ENCODE peak calls at places on chromosomes 4 and X, in eight cellular contexts. L is left lung; U is SK-N-SH; Q is CD4-positive, CD25-positive, alpha-beta regulatory T cell; W is PC-3; C is foreskin keratinocyte; O is CD4-positive, alpha-beta memory T cell; V is CD8-positive, alpha-beta memory T cell. I is an unnamed sample. For H3K4me1, the result is how much of the 10 kb centered on the place peaks cover.

GRCh38 chr4:3836802-3837601 is 70.8 kb downstream of the ADRA2C start:
- DNase-seq in W (no peak), O (no peak), Q (no peak), U (no peak), L (no peak), V (no peak), C (no peak), I (peak)

GRCh38 chr4:98996056-98996941 is 778 bp downstream of the METAP1 start:
- DNase-seq in V (no peak), C (no peak), U (peak), W (peak), Q (no peak), L (peak), O (peak), I (peak)

GRCh38 chr4:118765399-118765798 is 70.5 kb downstream of the SEC24D start:
- DNase-seq in C (peak), U (no peak), V (no peak), Q (no peak), W (peak), L (no peak), O (no peak), I (no peak)

GRCh38 chrX:18649498-18649951 is 22.4 kb downstream of the RS1 start:
- DNase-seq in U (no peak), W (no peak), C (no peak), L (peak), Q (no peak), O (no peak), V (no peak), I (no peak)

GRCh38 chrX:12896935-12897334 is 9.5 kb upstream of the TLR8 start:
- DNase-seq in U (no peak), Q (no peak), O (no peak), C (no peak), W (no peak), L (no peak), V (no peak), I (no peak)

GRCh38 chrX:13194291-13195103 is 125.4 kb downstream of the ATXN3L start:
- DNase-seq in W (peak), O (no peak), C (no peak), Q (no peak), U (no peak), V (no peak), L (no peak), I (peak)

GRCh38 chr4:171880136-171880535 is 66.9 kb downstream of the GALNTL6 start:
- DNase-seq in V (no peak), U (no peak), L (no peak), Q (no peak), O (no peak), W (peak), C (peak), I (no peak)

GRCh38 chr4:6660430-6660829 is 19.9 kb downstream of the MRFAP1 start:
- DNase-seq in O (no peak), U (no peak), L (peak), V (no peak), W (no peak), Q (no peak), C (no peak), I (no peak)

GRCh38 chr4:53586121-53586816 is 5.0 kb downstream of the LNX1 start:
- DNase-seq in U (no peak), O (no peak), V (no peak), W (peak), L (no peak), Q (no peak), C (peak), I (no peak)

GRCh38 chr4:185542626-185543336 is 7.5 kb upstream of the PDLIM3 start:
- DNase-seq in C (no peak), V (no peak), W (no peak), Q (no peak), L (peak), U (no peak), O (no peak), I (peak)

DNA sequence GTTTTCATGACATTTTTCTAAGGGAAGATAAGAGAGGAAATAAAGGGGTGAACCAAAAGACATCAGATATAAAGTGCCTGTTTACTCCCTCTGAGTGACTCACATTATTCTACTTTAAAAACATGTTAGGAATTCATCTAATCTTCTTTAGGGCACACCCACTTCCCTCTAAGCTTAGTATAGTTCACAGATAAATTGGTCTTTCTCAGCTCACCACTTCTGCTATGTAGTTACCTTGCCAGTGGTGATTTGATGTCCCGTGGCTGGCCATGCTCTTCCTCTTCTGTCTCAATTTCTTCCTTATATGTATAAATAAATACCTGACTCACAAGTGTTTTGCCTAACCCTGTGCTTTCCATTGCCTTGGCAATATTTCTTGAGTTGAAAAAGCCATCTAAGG is 96.8 kb downstream of the PDLIM5 start:
- DNase-seq in W (peak), O (no peak), C (peak), L (no peak), Q (no peak), V (no peak), U (no peak), I (no peak)
- H3K4me1 ChIP-seq in W (half or more), O (under half), C (under half), L (under half), Q (under half), V (under half), U (under half), I (under half)

GRCh38 chrX:100381613-100382012 is 28.5 kb downstream of the PCDH19 start:
- DNase-seq in U (no peak), V (no peak), C (peak), L (no peak), Q (no peak), O (no peak), W (no peak), I (no peak)
- H3K4me1 ChIP-seq in U (under half), V (under half), C (under half), L (under half), Q (under half), O (under half), W (under half), I (under half)

GRCh38 chr4:184473265-184473514 is 1.2 kb downstream of the IRF2 start:
- DNase-seq in U (no peak), Q (no peak), L (no peak), O (peak), C (no peak), W (no peak), V (no peak), I (no peak)

GRCh38 chr4:184472540-184473264 is 1.6 kb downstream of the IRF2 start:
- DNase-seq in C (no peak), U (peak), Q (peak), L (peak), V (peak), O (peak), W (peak), I (peak)

GRCh38 chr4:184474261-184475095 is at the start of gene IRF2:
- DNase-seq in Q (peak), L (peak), W (peak), O (peak), C (peak), U (peak), V (peak), I (peak)

GRCh38 chr4:184475096-184475461 is 729 bp upstream of the IRF2 start:
- DNase-seq in U (peak), C (no peak), Q (peak), L (peak), O (no peak), W (peak), V (peak), I (no peak)

GRCh38 chr4:184473515-184474260 is 662 bp downstream of the IRF2 start:
- DNase-seq in Q (peak), V (peak), U (peak), W (peak), L (peak), C (no peak), O (peak), I (peak)
- H3K4me1 ChIP-seq in Q (half or more), V (under half), U (under half), W (under half), L (half or more), C (under half), O (half or more), I (under half)

GRCh38 chrX:19886375-19886774 is 1.0 kb downstream of the SH3KBP1 start:
- DNase-seq in U (no peak), L (no peak), W (peak), V (no peak), C (no peak), Q (no peak), O (no peak), I (no peak)
- H3K4me1 ChIP-seq in U (under half), L (under half), W (under half), V (under half), C (under half), Q (under half), O (under half), I (under half)

GRCh38 chr4:1775731-1776500 is 17.2 kb upstream of the FGFR3 start:
- DNase-seq in O (no peak), U (peak), Q (no peak), C (peak), W (peak), L (no peak), V (no peak), I (no peak)
- H3K4me1 ChIP-seq in O (under half), U (under half), Q (under half), C (under half), W (under half), L (under half), V (under half), I (half or more)

GRCh38 chr4:173171987-173172386 is 3.4 kb downstream of the GALNT7 start:
- DNase-seq in Q (no peak), W (no peak), O (no peak), U (no peak), L (no peak), V (no peak), C (no peak), I (no peak)

GRCh38 chr4:173174184-173175156 is 5.9 kb downstream of the GALNT7 start:
- DNase-seq in V (no peak), L (peak), O (no peak), Q (no peak), C (no peak), U (no peak), W (peak), I (no peak)

GRCh38 chr4:173178144-173178543 is 9.5 kb downstream of the GALNT7 start:
- DNase-seq in L (no peak), Q (no peak), W (no peak), O (no peak), V (no peak), C (no peak), U (no peak), I (no peak)

GRCh38 chr4:173177232-173177631 is 8.6 kb downstream of the GALNT7 start:
- DNase-seq in Q (no peak), U (no peak), O (no peak), W (no peak), C (no peak), L (no peak), V (no peak), I (no peak)

DNA sequence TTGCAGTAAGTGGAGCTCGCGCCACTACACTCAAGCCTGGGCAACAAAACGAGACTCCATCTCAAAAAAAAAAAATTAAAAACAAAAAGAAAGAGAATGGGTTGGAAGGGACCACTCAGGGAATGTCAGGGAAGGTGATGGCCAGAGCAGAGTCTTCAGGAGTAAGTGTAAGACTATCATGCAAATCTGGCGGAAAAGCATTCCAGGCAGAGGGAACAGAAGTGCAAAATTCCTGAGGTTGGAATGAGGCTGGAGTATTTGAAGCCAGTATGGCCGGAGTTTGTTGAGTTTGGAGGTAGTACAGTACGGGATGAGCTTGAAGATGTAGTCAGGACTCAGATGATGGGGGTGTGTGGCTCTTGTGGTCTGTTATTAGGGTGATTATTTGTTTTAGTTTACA is 7.4 kb downstream of the GALNT7 start:
- DNase-seq in L (no peak), Q (no peak), V (no peak), C (no peak), U (no peak), W (no peak), O (no peak), I (no peak)
- H3K4me1 ChIP-seq in L (under half), Q (under half), V (under half), C (under half), U (under half), W (under half), O (under half), I (under half)

DNA sequence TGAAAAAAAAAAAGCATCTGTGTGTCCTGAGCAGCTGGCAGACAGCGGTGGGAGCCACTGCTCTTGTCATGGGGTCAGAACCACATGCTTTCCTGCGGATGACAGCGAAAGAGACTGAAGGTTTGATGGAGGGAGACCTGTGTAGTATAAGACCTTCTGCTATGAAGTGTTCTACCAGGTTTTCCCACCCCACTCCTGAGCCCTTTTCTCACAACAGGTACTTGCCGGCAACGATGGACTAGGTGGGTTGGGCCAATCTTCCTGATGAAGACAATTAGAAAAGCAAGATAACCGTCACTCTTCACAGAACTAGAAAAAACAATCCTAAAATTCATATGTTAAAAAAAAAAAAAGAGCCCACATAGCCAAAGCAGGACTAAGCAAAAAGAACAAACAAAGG is 107.3 kb downstream of the AFAP1 start:
- DNase-seq in L (no peak), C (no peak), V (no peak), U (no peak), O (no peak), Q (no peak), W (no peak), I (no peak)
- H3K4me1 ChIP-seq in L (under half), C (under half), V (under half), U (under half), O (under half), Q (under half), W (under half), I (under half)

GRCh38 chr4:153273736-153274135 is 69.5 kb downstream of the TRIM2 start:
- DNase-seq in O (no peak), U (no peak), V (no peak), W (no peak), L (no peak), C (peak), Q (no peak), I (no peak)
- H3K4me1 ChIP-seq in O (under half), U (under half), V (under half), W (under half), L (under half), C (under half), Q (under half), I (under half)

I was measured in SJCRH30.